ENCODE peak calls at places on chromosomes 7 and 10, in five cellular contexts. R is epithelial cell of esophagus, U is mucosa of descending colon, G is Panc1, S is choroid plexus epithelial cell. Y is an unnamed sample.

GRCh38 chr7:37116043-37116701 is 332.5 kb downstream of the ELMO1 start:
- DNase-seq in R (no peak), U (no peak), G (no peak), S (no peak), Y (no peak)

GRCh38 chr10:87659571-87660483 is at the start of gene PAPSS2:
- DNase-seq in R (peak), U (peak), G (no peak), S (peak), Y (no peak)

GRCh38 chr10:47029181-47029971 is 118.1 kb downstream of the PTPN20 start:
- DNase-seq in R (no peak), U (peak), G (no peak), S (no peak), Y (no peak)

GRCh38 chr10:132548106-132548823 is 10.7 kb downstream of the INPP5A start:
- DNase-seq in R (no peak), U (peak), G (no peak), S (no peak), Y (no peak)

GRCh38 chr10:5560844-5561703 is 36.3 kb downstream of the CALML3 start:
- DNase-seq in R (no peak), U (peak), G (no peak), S (no peak), Y (no peak)

GRCh38 chr10:113854757-113855626 is 531 bp downstream of the NHLRC2 start:
- DNase-seq in R (peak), U (peak), G (no peak), S (peak), Y (no peak)

GRCh38 chr10:31952066-31952465 is 23.4 kb upstream of the ARHGAP12 start:
- DNase-seq in R (no peak), U (no peak), G (no peak), S (no peak), Y (no peak)

GRCh38 chr10:32332299-32332750 is 14.6 kb downstream of the EPC1 start:
- DNase-seq in R (peak), U (no peak), G (no peak), S (no peak), Y (peak)

GRCh38 chr10:6722616-6723004 is 142.5 kb upstream of the PRKCQ start:
- DNase-seq in R (peak), U (no peak), G (no peak), S (peak), Y (no peak)

GRCh38 chr10:55058800-55059199 is 257.8 kb upstream of the PCDH15 start:
- DNase-seq in R (no peak), U (no peak), G (no peak), S (no peak), Y (no peak)

GRCh38 chr7:55458351-55458750 is 93.2 kb downstream of the LANCL2 start:
- DNase-seq in R (no peak), U (no peak), G (no peak), S (no peak), Y (no peak)

GRCh38 chr7:2732388-2732787 is 44.4 kb downstream of the AMZ1 start:
- DNase-seq in R (no peak), U (peak), G (no peak), S (no peak), Y (no peak)

GRCh38 chr10:91944880-91945630 is 21.5 kb downstream of the BTAF1 start:
- DNase-seq in R (peak), U (no peak), G (no peak), S (peak), Y (no peak)

GRCh38 chr10:47438857-47439474 is 44.9 kb downstream of the ANXA8 start:
- DNase-seq in R (peak), U (peak), G (no peak), S (peak), Y (peak)

GRCh38 chr7:112665709-112666108 is 124.5 kb downstream of the TMEM168 start:
- DNase-seq in R (peak), U (no peak), G (no peak), S (peak), Y (no peak)

GRCh38 chr7:87083865-87084519 is 24.5 kb upstream of the ELAPOR2 start:
- DNase-seq in R (peak), U (no peak), G (no peak), S (no peak), Y (no peak)

GRCh38 chr10:133079836-133080682 is 7.7 kb upstream of the ADGRA1 start:
- DNase-seq in R (no peak), U (no peak), G (no peak), S (no peak), Y (no peak)

GRCh38 chr7:27678617-27679260 is 16.1 kb upstream of the HIBADH start:
- DNase-seq in R (peak), U (no peak), G (no peak), S (no peak), Y (no peak)

GRCh38 chr10:70835895-70836294 is 20.1 kb downstream of the SGPL1 start:
- DNase-seq in R (peak), U (no peak), G (no peak), S (peak), Y (no peak)

GRCh38 chr7:55572378-55573233 is at the start of gene VOPP1:
- DNase-seq in R (peak), U (peak), G (no peak), S (peak), Y (no peak)

GRCh38 chr10:62817763-62818425 is 1.7 kb upstream of the EGR2 start:
- DNase-seq in R (peak), U (peak), G (no peak), S (peak), Y (no peak)

GRCh38 chr10:14772399-14772798 is 2.3 kb downstream of the FAM107B start:
- DNase-seq in R (no peak), U (no peak), G (no peak), S (no peak), Y (no peak)

GRCh38 chr10:100184426-100185219 is 1.2 kb downstream of the ERLIN1 start:
- DNase-seq in R (peak), U (no peak), G (no peak), S (peak), Y (no peak)

GRCh38 chr7:114217026-114217425 is 197.6 kb upstream of the FOXP2 start:
- DNase-seq in R (peak), U (no peak), G (no peak), S (peak), Y (no peak)
- TF ChIP-seq CTCF in R (no peak), U (no peak), G (no peak), S (peak), Y (peak)

DNA sequence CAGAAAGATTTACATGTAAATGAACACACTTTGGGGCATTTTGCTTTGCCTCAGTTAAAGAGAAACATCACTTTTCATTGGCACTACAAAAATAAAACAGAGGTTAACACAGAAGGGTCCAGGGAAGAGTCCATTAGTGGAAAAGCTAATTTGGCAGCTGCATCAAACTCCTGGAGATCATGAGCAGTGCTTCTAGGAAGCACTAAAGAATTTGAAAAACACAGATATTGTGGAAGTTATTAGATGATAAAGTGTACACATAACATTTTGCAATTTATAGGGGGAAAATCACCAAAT is 161.3 kb downstream of the LRRTM3 start:
- DNase-seq in R (no peak), U (no peak), G (no peak), S (no peak), Y (no peak)
- H3K4me3 ChIP-seq in R (no peak), U (no peak), G (no peak), S (no peak), Y (no peak)

GRCh38 chr7:131506597-131506996 is 49.8 kb downstream of the PODXL start:
- DNase-seq in R (no peak), U (no peak), G (no peak), S (no peak), Y (no peak)
- TF ChIP-seq CTCF in R (no peak), U (no peak), G (peak), S (no peak), Y (no peak)

DNA sequence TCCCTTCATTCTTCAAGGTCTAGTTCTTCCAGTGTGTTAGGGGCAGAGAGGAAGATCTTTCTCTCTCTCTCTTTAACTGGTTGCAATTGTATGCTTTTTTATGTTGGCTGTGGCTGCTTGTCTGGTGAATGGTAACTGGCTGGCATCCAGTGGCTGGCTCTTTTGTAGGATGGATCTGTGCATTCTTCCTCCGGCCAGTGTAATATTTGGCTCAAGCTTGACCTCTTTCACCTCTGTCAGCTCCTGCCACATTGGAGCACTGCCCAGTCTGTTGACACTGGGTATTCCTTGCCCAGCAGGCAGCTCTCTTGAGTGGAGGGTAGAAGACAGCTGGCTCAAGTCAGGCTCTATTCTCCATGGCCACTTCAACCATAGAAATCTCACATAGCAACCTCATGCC is 528.3 kb downstream of the PHTF2 start:
- DNase-seq in R (no peak), U (no peak), G (no peak), S (no peak), Y (no peak)
- H3K4me3 ChIP-seq in R (no peak), U (no peak), G (no peak), S (no peak), Y (no peak)

GRCh38 chr7:83947260-83947659 is 247.3 kb downstream of the SEMA3A start:
- DNase-seq in R (peak), U (no peak), G (no peak), S (peak), Y (no peak)
- TF ChIP-seq CTCF in R (peak), U (no peak), G (peak), S (peak), Y (peak)

Y was measured in LNCaP clone FGC.